ENCODE peak calls at places on chromosomes 12 and 14, in eight cellular contexts. X, P, V, K, Z, Q, B and U are unnamed samples.

GRCh38 chr14:106210650-106211049 is 684.3 kb downstream of the TMEM121 start:
- DNase-seq in X (no peak), P (no peak), V (peak; percentile 16), K (peak; percentile 22), Z (no peak), Q (no peak), B (no peak), U (no peak)

GRCh38 chr12:989751-990278 is 1.2 kb upstream of the ERC1 start:
- DNase-seq in X (no peak), P (peak; percentile 84), V (no peak), K (no peak), Z (no peak), Q (no peak), B (peak; percentile 74), U (no peak)

GRCh38 chr14:65069874-65070709 is 32.2 kb downstream of the MAX start:
- DNase-seq in X (no peak), P (no peak), V (no peak), K (no peak), Z (no peak), Q (no peak), B (no peak), U (peak; percentile 61)

GRCh38 chr12:111505601-111506036 is 93.5 kb downstream of the ATXN2 start:
- DNase-seq in X (no peak), P (no peak), V (no peak), K (no peak), Z (no peak), Q (no peak), B (no peak), U (no peak)

GRCh38 chr12:126051611-126052107 is 986.4 kb downstream of the AACS start:
- DNase-seq in X (no peak), P (no peak), V (no peak), K (no peak), Z (no peak), Q (no peak), B (peak; percentile 59), U (no peak)

GRCh38 chr14:25095784-25096390 is 45.9 kb upstream of the STXBP6 start:
- DNase-seq in X (no peak), P (no peak), V (no peak), K (no peak), Z (no peak), Q (no peak), B (peak; percentile 13), U (no peak)

GRCh38 chr12:113071063-113071426 is 14.5 kb downstream of the DTX1 start:
- DNase-seq in X (no peak), P (no peak), V (no peak), K (no peak), Z (no peak), Q (no peak), B (no peak), U (no peak)

GRCh38 chr14:103361868-103362267 is 23.3 kb upstream of the MARK3 start:
- DNase-seq in X (no peak), P (peak; percentile 96), V (no peak), K (no peak), Z (no peak), Q (no peak), B (peak; percentile 96), U (no peak)

GRCh38 chr14:68709007-68709406 is 83.9 kb downstream of the ZFP36L1 start:
- DNase-seq in X (no peak), P (no peak), V (no peak), K (no peak), Z (no peak), Q (no peak), B (no peak), U (no peak)

GRCh38 chr12:42326466-42327226 is 679 bp downstream of the PPHLN1 start:
- DNase-seq in X (no peak), P (peak; percentile 35), V (peak; percentile 37), K (no peak), Z (no peak), Q (no peak), B (peak; percentile 27), U (peak; percentile 22)

GRCh38 chr14:32561520-32561919 is 232.4 kb downstream of the AKAP6 start:
- DNase-seq in X (no peak), P (peak; percentile 83), V (no peak), K (no peak), Z (no peak), Q (no peak), B (peak; percentile 54), U (no peak)

GRCh38 chr12:128969480-128970055 is 116.3 kb downstream of the GLT1D1 start:
- DNase-seq in X (peak; percentile 70), P (no peak), V (no peak), K (no peak), Z (peak; percentile 61), Q (no peak), B (no peak), U (no peak)

GRCh38 chr12:53838978-53839377 is 87.2 kb upstream of the CISTR start:
- DNase-seq in X (no peak), P (no peak), V (no peak), K (no peak), Z (no peak), Q (no peak), B (no peak), U (no peak)

GRCh38 chr12:50224026-50224692 is 57.0 kb upstream of the CERS5 start:
- DNase-seq in X (no peak), P (peak; percentile 49), V (peak; percentile 40), K (no peak), Z (no peak), Q (no peak), B (peak; percentile 54), U (peak; percentile 45)

GRCh38 chr12:67774983-67775587 is 126.5 kb downstream of the DYRK2 start:
- DNase-seq in X (no peak), P (peak; percentile 12), V (no peak), K (no peak), Z (no peak), Q (no peak), B (no peak), U (no peak)

GRCh38 chr14:85528882-85529585 is 910 bp upstream of the FLRT2 start:
- DNase-seq in X (no peak), P (peak; percentile 78), V (no peak), K (no peak), Z (no peak), Q (no peak), B (peak; percentile 77), U (no peak)

GRCh38 chr14:106670006-106670405 is 1143.6 kb downstream of the TMEM121 start:
- DNase-seq in X (no peak), P (no peak), V (no peak), K (no peak), Z (no peak), Q (no peak), B (no peak), U (no peak)